ENCODE peak calls at places on chromosomes 12 and 14, in nine cellular contexts. U is psoas muscle; T is prostate gland; L is neural progenitor cell; K is breast epithelium; R is left lung; M is Panc1; I is CD8-positive, alpha-beta T cell; E is body of pancreas. B is an unnamed sample.

GRCh38 chr12:76078748-76079147 is 5.7 kb downstream of the NAP1L1 start:
- DNase-seq in U (no peak), T (no peak), L (no peak), K (no peak), R (no peak), M (no peak), I (no peak), E (no peak), B (no peak)

GRCh38 chr14:89775161-89775560 is 179.4 kb downstream of the EFCAB11 start:
- DNase-seq in U (no peak), T (no peak), L (no peak), K (no peak), R (no peak), M (no peak), I (no peak), E (no peak), B (no peak)

GRCh38 chr12:98422809-98423208 is 92.6 kb upstream of the TMPO start:
- DNase-seq in U (no peak), T (no peak), L (peak), K (no peak), R (no peak), M (no peak), I (no peak), E (no peak), B (no peak)

GRCh38 chr12:17097674-17098073 is 491.7 kb upstream of the LMO3 start:
- DNase-seq in U (no peak), T (no peak), L (no peak), K (no peak), R (no peak), M (no peak), I (no peak), E (no peak), B (no peak)

GRCh38 chr14:47040490-47040889 is 388.9 kb upstream of the RPL10L start:
- DNase-seq in U (no peak), T (no peak), L (peak), K (no peak), R (no peak), M (no peak), I (no peak), E (no peak), B (no peak)

GRCh38 chr12:5379737-5380496 is 52.0 kb upstream of the NTF3 start:
- DNase-seq in U (peak), T (no peak), L (no peak), K (no peak), R (no peak), M (no peak), I (no peak), E (no peak), B (peak)

GRCh38 chr14:45222485-45223262 is 30.3 kb downstream of the MIS18BP1 start:
- DNase-seq in U (no peak), T (no peak), L (no peak), K (no peak), R (no peak), M (no peak), I (no peak), E (no peak), B (no peak)

GRCh38 chr12:59472273-59472672 is 123.6 kb upstream of the SLC16A7 start:
- DNase-seq in U (no peak), T (no peak), L (no peak), K (no peak), R (peak), M (no peak), I (no peak), E (peak), B (no peak)

GRCh38 chr12:55706840-55707671 is 648 bp downstream of the ITGA7 start:
- DNase-seq in U (peak), T (no peak), L (peak), K (no peak), R (no peak), M (no peak), I (no peak), E (no peak), B (no peak)

GRCh38 chr12:41334390-41334789 is 146.3 kb downstream of the PDZRN4 start:
- DNase-seq in U (no peak), T (no peak), L (peak), K (no peak), R (no peak), M (no peak), I (no peak), E (no peak), B (no peak)

GRCh38 chr12:49825360-49825970 is 2.7 kb downstream of the NCKAP5L start:
- DNase-seq in U (peak), T (no peak), L (peak), K (no peak), R (peak), M (no peak), I (no peak), E (peak), B (peak)

GRCh38 chr12:106258226-106258625 is 10.4 kb upstream of the CKAP4 start:
- DNase-seq in U (no peak), T (no peak), L (no peak), K (no peak), R (no peak), M (no peak), I (no peak), E (no peak), B (no peak)

DNA sequence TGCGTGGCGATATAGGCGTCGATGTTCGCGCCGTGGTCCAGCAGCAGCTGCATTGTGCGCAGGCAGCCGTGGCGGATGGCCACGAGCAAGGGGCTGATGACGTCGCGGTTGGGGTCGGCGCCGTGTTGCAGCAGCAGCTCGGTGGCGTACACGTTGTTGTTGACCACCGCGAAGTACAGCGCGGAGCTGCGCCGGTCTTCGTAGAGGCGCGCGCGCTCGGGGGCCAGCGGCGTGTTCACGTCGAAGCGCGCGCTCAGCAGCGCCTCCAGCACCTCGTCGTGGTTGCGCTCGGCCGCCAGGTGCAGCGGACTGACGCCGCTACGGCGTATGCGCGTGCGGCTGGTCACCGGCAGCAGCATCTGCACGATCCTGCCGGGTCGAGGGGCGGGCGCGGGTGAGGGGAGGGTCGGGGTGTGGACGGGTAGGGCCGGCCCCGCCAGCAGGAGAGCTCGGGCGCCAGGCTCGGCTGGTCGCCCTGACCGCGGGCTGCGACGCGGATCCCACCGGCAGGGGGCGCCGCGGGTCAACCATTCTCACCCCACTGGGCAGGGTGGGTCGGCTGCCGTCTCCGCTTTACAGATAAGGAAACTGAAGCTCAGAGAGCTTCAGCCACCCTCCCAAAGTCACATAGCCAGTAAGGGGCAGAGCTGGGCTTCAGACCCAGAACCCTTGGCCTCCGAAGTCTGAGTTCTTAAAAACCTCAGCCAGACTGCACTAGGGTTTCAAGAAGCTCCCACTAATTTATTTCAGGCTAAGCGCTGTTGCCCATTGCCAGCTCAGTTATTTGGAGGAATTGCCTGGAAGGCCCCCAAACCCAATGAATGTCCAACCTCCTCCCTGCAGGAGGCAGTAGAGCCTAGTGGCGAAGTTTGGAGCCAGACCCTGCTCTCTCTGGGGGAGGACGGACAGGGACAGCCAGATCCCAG is 12.4 kb downstream of the FAM181A start:
- DNase-seq in U (peak), T (peak), L (peak), K (peak), R (peak), M (no peak), I (peak), E (peak), B (peak)
- H3K4me3 ChIP-seq in U (no peak), T (peak), L (peak), K (no peak), R (peak), M (peak), I (peak), E (no peak), B (no peak)

GRCh38 chr12:12357697-12358476 is 1.0 kb downstream of the BORCS5 start:
- DNase-seq in U (no peak), T (no peak), L (no peak), K (no peak), R (no peak), M (no peak), I (no peak), E (no peak), B (peak)
- TF ChIP-seq CTCF in U (no peak), T (no peak), L (no peak), K (no peak), R (no peak), M (no peak), I (no peak), E (no peak), B (no peak)

GRCh38 chr12:121581681-121582439 is 1.0 kb upstream of the KDM2B start:
- DNase-seq in U (peak), T (no peak), L (peak), K (no peak), R (no peak), M (no peak), I (no peak), E (peak), B (peak)
- H3K4me3 ChIP-seq in U (peak), T (no peak), L (peak), K (no peak), R (peak), M (peak), I (peak), E (no peak), B (peak)

GRCh38 chr14:61319706-61320105 is 1.7 kb upstream of the PRKCH start:
- DNase-seq in U (no peak), T (no peak), L (no peak), K (no peak), R (no peak), M (no peak), I (no peak), E (no peak), B (no peak)

GRCh38 chr14:61322011-61322798 is 826 bp downstream of the PRKCH start:
- DNase-seq in U (peak), T (peak), L (peak), K (peak), R (peak), M (no peak), I (peak), E (peak), B (no peak)

GRCh38 chr14:61320806-61321384 is 484 bp upstream of the PRKCH start:
- DNase-seq in U (peak), T (peak), L (no peak), K (no peak), R (no peak), M (no peak), I (no peak), E (no peak), B (no peak)

GRCh38 chr14:61322799-61323290 is 1.5 kb downstream of the PRKCH start:
- DNase-seq in U (no peak), T (peak), L (no peak), K (no peak), R (no peak), M (no peak), I (peak), E (no peak), B (no peak)

DNA sequence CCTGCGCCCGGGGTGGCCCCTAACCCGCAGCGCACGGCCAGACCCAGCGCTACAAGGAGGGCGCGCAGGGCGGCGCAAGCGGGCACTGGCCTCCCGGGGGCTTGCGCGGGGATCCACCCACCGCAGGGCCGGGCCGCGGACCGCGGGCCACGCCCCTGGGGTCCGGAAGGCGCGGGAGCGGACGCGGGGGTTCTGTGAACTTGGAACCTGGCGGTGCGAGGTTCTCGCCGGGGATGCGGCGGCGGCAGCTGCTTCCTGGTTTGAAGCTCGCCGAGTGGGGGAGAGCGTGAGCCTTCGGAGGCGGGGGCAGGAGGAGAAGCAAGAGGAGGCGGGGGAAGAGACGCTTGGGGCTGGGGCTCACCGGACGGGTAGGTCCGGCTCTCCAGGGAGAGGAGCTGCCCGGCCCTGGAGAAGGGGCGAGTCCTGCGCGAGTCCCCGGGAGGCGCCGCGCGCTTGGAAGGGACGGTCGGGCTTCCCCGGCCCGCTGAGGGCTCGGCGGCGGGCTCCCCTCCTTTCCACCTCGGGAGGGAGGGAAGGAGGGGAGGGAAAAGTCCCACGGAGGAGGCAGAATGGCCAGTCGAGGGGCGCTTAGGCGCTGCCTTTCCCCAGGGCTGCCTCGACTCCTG is at the start of gene PRKCH:
- DNase-seq in U (peak), T (peak), L (peak), K (peak), R (peak), M (no peak), I (peak), E (peak), B (peak)
- TF ChIP-seq CTCF in U (peak), T (no peak), L (peak), K (no peak), R (no peak), M (peak), I (no peak), E (no peak), B (no peak)

DNA sequence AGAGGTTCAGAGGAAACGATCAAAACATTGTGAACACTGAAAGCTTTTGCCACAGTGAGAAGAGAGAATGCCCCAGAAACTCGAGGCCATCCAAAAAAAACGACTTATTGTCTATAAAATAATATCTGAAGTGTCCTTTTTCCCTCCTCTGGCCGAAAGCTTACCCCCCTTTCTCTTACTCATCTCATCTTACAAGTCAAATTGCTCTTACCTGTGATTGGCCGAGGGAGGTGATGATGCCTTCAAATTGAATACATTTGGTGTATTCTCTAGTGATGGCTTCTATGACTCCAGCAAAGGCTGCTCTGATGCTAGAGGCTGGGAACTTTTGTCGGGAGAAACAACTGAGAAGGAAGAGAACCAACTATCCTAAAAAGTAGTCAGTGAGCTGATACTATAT is 90.7 kb downstream of the PTCSC3 start:
- DNase-seq in U (no peak), T (no peak), L (no peak), K (no peak), R (no peak), M (no peak), I (no peak), E (no peak), B (no peak)
- H3K4me3 ChIP-seq in U (no peak), T (no peak), L (no peak), K (no peak), R (no peak), M (no peak), I (no peak), E (no peak), B (no peak)

B was measured in astrocyte of the spinal cord.